ENCODE peak calls at places on chromosomes 3 and 15, in five cellular contexts. Q is brain pericyte, I is HEK293T, Y is NCI-H2029, S is midbrain. W is an unnamed sample.

GRCh38 chr15:69857686-69858391 is 239.9 kb downstream of the TLE3 start:
- DNase-seq in Q (no peak), I (no peak), Y (no peak), S (no peak), W (no peak)

GRCh38 chr15:95929232-95929846 is 401.2 kb upstream of the NR2F2 start:
- DNase-seq in Q (no peak), I (no peak), Y (peak), S (no peak), W (no peak)

GRCh38 chr3:46934508-46935167 is 41.9 kb downstream of the CCDC12 start:
- DNase-seq in Q (no peak), I (no peak), Y (peak), S (no peak), W (no peak)

GRCh38 chr3:24837601-24838000 is 343.0 kb upstream of the THRB start:
- DNase-seq in Q (no peak), I (no peak), Y (no peak), S (no peak), W (no peak)

GRCh38 chr3:46482632-46483311 is 15.0 kb upstream of the RTP3 start:
- DNase-seq in Q (no peak), I (no peak), Y (no peak), S (no peak), W (no peak)

GRCh38 chr15:40320931-40321371 is 2.5 kb upstream of the INAFM2 start:
- DNase-seq in Q (no peak), I (peak), Y (peak), S (peak), W (no peak)

GRCh38 chr3:42680256-42680655 is 5.1 kb upstream of the KLHL40 start:
- DNase-seq in Q (no peak), I (no peak), Y (no peak), S (no peak), W (no peak)

GRCh38 chr15:71807691-71808091 is 2.7 kb upstream of the NR2E3 start:
- DNase-seq in Q (no peak), I (no peak), Y (no peak), S (no peak), W (no peak)

GRCh38 chr15:98596131-98596530 is 52.2 kb upstream of the IGF1R start:
- DNase-seq in Q (no peak), I (no peak), Y (no peak), S (no peak), W (no peak)

GRCh38 chr15:27399236-27399635 is 428.3 kb downstream of the GABRG3 start:
- DNase-seq in Q (no peak), I (no peak), Y (no peak), S (no peak), W (no peak)

GRCh38 chr3:115814006-115814405 is 190.7 kb downstream of the GAP43 start:
- DNase-seq in Q (no peak), I (no peak), Y (no peak), S (no peak), W (no peak)

GRCh38 chr15:65164139-65164538 is 21.0 kb downstream of the CLPX start:
- DNase-seq in Q (no peak), I (no peak), Y (no peak), S (no peak), W (no peak)

GRCh38 chr3:121660356-121661171 is at the start of gene HCLS1:
- DNase-seq in Q (no peak), I (no peak), Y (peak), S (no peak), W (no peak)